ENCODE peak calls at places on chromosome 6, in nine cellular contexts. One of them, this sample, is unnamed.

GRCh38 chr6:43666181-43666920 is 21.2 kb downstream of the MRPS18A start:
- DNase-seq in endothelial cell of umbilical vein: no peak
- DNase-seq in HCT116: no peak
- DNase-seq in H9: no peak
- DNase-seq in OCI-LY7: no peak
- DNase-seq in PC-3: peak; percentile 3
- DNase-seq in GM23338: no peak
- DNase-seq in GM12878: no peak
- DNase-seq in fibroblast of lung: no peak
- DNase-seq in this sample: no peak

GRCh38 chr6:134908906-134909516 is 40.9 kb downstream of the ALDH8A1 start:
- DNase-seq in endothelial cell of umbilical vein: peak; percentile 68
- DNase-seq in HCT116: peak; percentile 64
- DNase-seq in H9: no peak
- DNase-seq in OCI-LY7: no peak
- DNase-seq in PC-3: peak; percentile 84
- DNase-seq in GM23338: no peak
- DNase-seq in GM12878: no peak
- DNase-seq in fibroblast of lung: peak; percentile 99
- DNase-seq in this sample: peak; percentile 62

GRCh38 chr6:22251331-22251730 is 45.5 kb downstream of the PRL start:
- DNase-seq in endothelial cell of umbilical vein: peak; percentile 18
- DNase-seq in HCT116: no peak
- DNase-seq in H9: no peak
- DNase-seq in OCI-LY7: no peak
- DNase-seq in PC-3: peak; percentile 87
- DNase-seq in GM23338: no peak
- DNase-seq in GM12878: no peak
- DNase-seq in fibroblast of lung: peak; percentile 78
- DNase-seq in this sample: peak; percentile 80

GRCh38 chr6:97702226-97702625 is 419.2 kb upstream of the MMS22L start:
- DNase-seq in endothelial cell of umbilical vein: no peak
- DNase-seq in HCT116: no peak
- DNase-seq in H9: no peak
- DNase-seq in OCI-LY7: no peak
- DNase-seq in PC-3: no peak
- DNase-seq in GM23338: no peak
- DNase-seq in GM12878: no peak
- DNase-seq in fibroblast of lung: no peak
- DNase-seq in this sample: no peak

GRCh38 chr6:20608371-20608770 is 74.1 kb downstream of the CDKAL1 start:
- DNase-seq in endothelial cell of umbilical vein: no peak
- DNase-seq in HCT116: no peak
- DNase-seq in H9: no peak
- DNase-seq in OCI-LY7: no peak
- DNase-seq in PC-3: no peak
- DNase-seq in GM23338: no peak
- DNase-seq in GM12878: no peak
- DNase-seq in fibroblast of lung: no peak
- DNase-seq in this sample: no peak

GRCh38 chr6:150940951-150941350 is 75.4 kb downstream of the MTHFD1L start:
- DNase-seq in endothelial cell of umbilical vein: peak; percentile 47
- DNase-seq in HCT116: no peak
- DNase-seq in H9: no peak
- DNase-seq in OCI-LY7: no peak
- DNase-seq in PC-3: no peak
- DNase-seq in GM23338: no peak
- DNase-seq in GM12878: no peak
- DNase-seq in fibroblast of lung: peak; percentile 11
- DNase-seq in this sample: no peak

GRCh38 chr6:167551634-167552630 is 227.0 kb downstream of the TTLL2 start:
- DNase-seq in endothelial cell of umbilical vein: no peak
- DNase-seq in HCT116: no peak
- DNase-seq in H9: no peak
- DNase-seq in OCI-LY7: no peak
- DNase-seq in PC-3: no peak
- DNase-seq in GM23338: no peak
- DNase-seq in GM12878: no peak
- DNase-seq in fibroblast of lung: no peak
- DNase-seq in this sample: no peak

GRCh38 chr6:84867521-84867920 is 103.1 kb upstream of the TBX18 start:
- DNase-seq in endothelial cell of umbilical vein: no peak
- DNase-seq in HCT116: no peak
- DNase-seq in H9: no peak
- DNase-seq in OCI-LY7: no peak
- DNase-seq in PC-3: peak; percentile 5
- DNase-seq in GM23338: no peak
- DNase-seq in GM12878: no peak
- DNase-seq in fibroblast of lung: no peak
- DNase-seq in this sample: no peak

GRCh38 chr6:61867635-61868034 is 418.4 kb downstream of the KHDRBS2 start:
- DNase-seq in endothelial cell of umbilical vein: no peak
- DNase-seq in HCT116: no peak
- DNase-seq in H9: no peak
- DNase-seq in OCI-LY7: no peak
- DNase-seq in PC-3: no peak
- DNase-seq in GM23338: no peak
- DNase-seq in GM12878: no peak
- DNase-seq in fibroblast of lung: no peak
- DNase-seq in this sample: no peak

GRCh38 chr6:111846511-111847409 is 26.5 kb downstream of the FYN start:
- DNase-seq in endothelial cell of umbilical vein: no peak
- DNase-seq in HCT116: no peak
- DNase-seq in H9: no peak
- DNase-seq in OCI-LY7: no peak
- DNase-seq in PC-3: no peak
- DNase-seq in GM23338: no peak
- DNase-seq in GM12878: no peak
- DNase-seq in fibroblast of lung: no peak
- DNase-seq in this sample: no peak

GRCh38 chr6:109292420-109292819 is 89.8 kb downstream of the CD164 start:
- DNase-seq in endothelial cell of umbilical vein: no peak
- DNase-seq in HCT116: no peak
- DNase-seq in H9: peak; percentile 34
- DNase-seq in OCI-LY7: no peak
- DNase-seq in PC-3: no peak
- DNase-seq in GM23338: no peak
- DNase-seq in GM12878: no peak
- DNase-seq in fibroblast of lung: no peak
- DNase-seq in this sample: no peak

GRCh38 chr6:16570946-16571345 is 190.3 kb downstream of the ATXN1 start:
- DNase-seq in endothelial cell of umbilical vein: no peak
- DNase-seq in HCT116: no peak
- DNase-seq in H9: no peak
- DNase-seq in OCI-LY7: no peak
- DNase-seq in PC-3: no peak
- DNase-seq in GM23338: no peak
- DNase-seq in GM12878: no peak
- DNase-seq in fibroblast of lung: no peak
- DNase-seq in this sample: no peak

GRCh38 chr6:85360794-85361642 is 88.9 kb upstream of the NT5E start:
- DNase-seq in endothelial cell of umbilical vein: peak; percentile 70
- DNase-seq in HCT116: peak; percentile 94
- DNase-seq in H9: no peak
- DNase-seq in OCI-LY7: no peak
- DNase-seq in PC-3: peak; percentile 91
- DNase-seq in GM23338: no peak
- DNase-seq in GM12878: no peak
- DNase-seq in fibroblast of lung: peak; percentile 98
- DNase-seq in this sample: peak; percentile 75

GRCh38 chr6:52284131-52284459 is 447 bp downstream of the MCM3 start:
- DNase-seq in endothelial cell of umbilical vein: no peak
- DNase-seq in HCT116: no peak
- DNase-seq in H9: peak; percentile 81
- DNase-seq in OCI-LY7: peak; percentile 71
- DNase-seq in PC-3: peak; percentile 47
- DNase-seq in GM23338: peak; percentile 93
- DNase-seq in GM12878: no peak
- DNase-seq in fibroblast of lung: peak; percentile 25
- DNase-seq in this sample: no peak

GRCh38 chr6:39610229-39610628 is 115.0 kb downstream of the KIF6 start:
- DNase-seq in endothelial cell of umbilical vein: no peak
- DNase-seq in HCT116: no peak
- DNase-seq in H9: no peak
- DNase-seq in OCI-LY7: no peak
- DNase-seq in PC-3: no peak
- DNase-seq in GM23338: peak; percentile 28
- DNase-seq in GM12878: no peak
- DNase-seq in fibroblast of lung: peak; percentile 12
- DNase-seq in this sample: no peak

DNA sequence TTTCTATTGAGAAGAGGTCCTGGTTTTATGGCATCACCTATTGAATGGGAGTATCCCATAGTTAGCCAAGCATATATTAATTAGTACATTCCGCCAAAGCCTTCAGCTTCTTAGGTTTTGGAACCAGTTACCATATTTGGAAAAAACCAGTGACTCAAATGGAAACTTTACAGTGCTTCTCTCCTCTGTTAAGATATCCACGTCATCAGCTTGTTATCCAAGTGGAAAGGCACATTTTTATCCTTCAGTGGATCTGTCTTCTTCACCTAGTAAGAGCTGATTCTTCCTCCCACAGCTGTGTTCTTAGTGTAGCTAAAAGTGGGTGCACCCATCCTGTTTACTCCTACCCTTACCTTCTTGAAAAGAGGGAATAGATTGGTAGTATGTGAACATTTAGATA is 34.5 kb downstream of the TPD52L1 start:
- DNase-seq in endothelial cell of umbilical vein: no peak
- DNase-seq in HCT116: no peak
- DNase-seq in H9: no peak
- DNase-seq in OCI-LY7: no peak
- DNase-seq in PC-3: no peak
- DNase-seq in GM23338: no peak
- DNase-seq in GM12878: no peak
- DNase-seq in fibroblast of lung: peak; percentile 97
- DNase-seq in this sample: no peak
- H3K4me2 ChIP-seq in endothelial cell of umbilical vein: no peak overlapping the region
- H3K4me2 ChIP-seq in HCT116: no peak overlapping the region
- H3K4me2 ChIP-seq in H9: no peak overlapping the region
- H3K4me2 ChIP-seq in OCI-LY7: no peak overlapping the region
- H3K4me2 ChIP-seq in PC-3: no peak overlapping the region
- H3K4me2 ChIP-seq in GM23338: no peak overlapping the region
- H3K4me2 ChIP-seq in GM12878: no peak overlapping the region
- H3K4me2 ChIP-seq in fibroblast of lung: no peak overlapping the region
- H3K4me2 ChIP-seq in this sample: no peak overlapping the region

DNA sequence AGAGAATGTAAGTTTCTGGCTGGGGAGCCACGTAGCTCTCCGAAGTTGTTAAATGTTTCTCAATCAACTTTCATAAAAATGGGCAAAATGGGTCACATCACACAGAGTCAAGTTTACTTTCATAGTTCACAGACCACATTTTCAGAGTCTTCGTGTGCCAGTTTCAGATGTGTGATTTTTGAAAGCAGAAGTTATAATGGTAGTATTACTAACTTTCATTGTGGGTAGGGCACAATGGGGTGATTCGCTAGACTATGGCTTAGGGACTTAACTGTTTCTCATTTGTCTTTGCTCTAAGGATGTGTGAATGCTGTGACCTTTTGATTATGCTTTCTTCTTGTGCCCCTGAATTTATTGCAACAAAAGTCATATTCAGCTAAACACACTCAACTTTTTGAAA is 109.0 kb upstream of the SUPT3H start:
- DNase-seq in endothelial cell of umbilical vein: no peak
- DNase-seq in HCT116: no peak
- DNase-seq in H9: no peak
- DNase-seq in OCI-LY7: no peak
- DNase-seq in PC-3: no peak
- DNase-seq in GM23338: no peak
- DNase-seq in GM12878: peak; percentile 9
- DNase-seq in fibroblast of lung: no peak
- DNase-seq in this sample: no peak
- H3K79me2 ChIP-seq in endothelial cell of umbilical vein: no peaks in the 10 kb centered on the region
- H3K79me2 ChIP-seq in HCT116: no peaks in the 10 kb centered on the region
- H3K79me2 ChIP-seq in H9: no peaks in the 10 kb centered on the region
- H3K79me2 ChIP-seq in OCI-LY7: no peaks in the 10 kb centered on the region
- H3K79me2 ChIP-seq in PC-3: no peaks in the 10 kb centered on the region
- H3K79me2 ChIP-seq in GM23338: no peaks in the 10 kb centered on the region
- H3K79me2 ChIP-seq in GM12878: no peaks in the 10 kb centered on the region
- H3K79me2 ChIP-seq in fibroblast of lung: peaks cover 6% of the 10 kb centered on the region
- H3K79me2 ChIP-seq in this sample: no peaks in the 10 kb centered on the region

GRCh38 chr6:159772196-159772595 is 10.4 kb downstream of the ACAT2 start:
- DNase-seq in endothelial cell of umbilical vein: no peak
- DNase-seq in HCT116: no peak
- DNase-seq in H9: no peak
- DNase-seq in OCI-LY7: no peak
- DNase-seq in PC-3: no peak
- DNase-seq in GM23338: no peak
- DNase-seq in GM12878: no peak
- DNase-seq in fibroblast of lung: no peak
- DNase-seq in this sample: no peak
- H3K4me2 ChIP-seq in endothelial cell of umbilical vein: no peak overlapping the region
- H3K4me2 ChIP-seq in HCT116: no peak overlapping the region
- H3K4me2 ChIP-seq in H9: no peak overlapping the region
- H3K4me2 ChIP-seq in OCI-LY7: no peak overlapping the region
- H3K4me2 ChIP-seq in PC-3: no peak overlapping the region
- H3K4me2 ChIP-seq in GM23338: no peak overlapping the region
- H3K4me2 ChIP-seq in GM12878: no peak overlapping the region
- H3K4me2 ChIP-seq in fibroblast of lung: no peak overlapping the region
- H3K4me2 ChIP-seq in this sample: no peak overlapping the region

DNA sequence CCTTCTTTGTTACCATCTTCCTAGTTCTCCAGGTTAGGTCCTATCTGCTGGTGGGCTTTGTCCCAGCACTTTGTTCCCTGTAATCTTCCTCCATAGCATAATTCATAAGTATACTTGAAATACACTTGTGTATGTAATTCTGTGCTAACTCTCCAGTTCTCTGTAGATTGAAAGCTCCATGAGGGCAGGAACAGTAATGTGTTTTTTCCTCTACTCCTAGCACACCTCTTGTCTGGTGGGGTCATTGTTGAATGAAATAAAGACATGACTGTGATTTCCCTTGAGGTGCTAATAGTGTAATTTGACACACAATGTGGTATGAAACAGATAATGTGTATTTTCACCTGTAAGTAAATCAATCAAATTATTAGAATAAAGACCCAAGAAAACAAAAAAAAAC is 30.0 kb downstream of the MAP3K4 start:
- DNase-seq in endothelial cell of umbilical vein: no peak
- DNase-seq in HCT116: no peak
- DNase-seq in H9: no peak
- DNase-seq in OCI-LY7: no peak
- DNase-seq in PC-3: no peak
- DNase-seq in GM23338: no peak
- DNase-seq in GM12878: no peak
- DNase-seq in fibroblast of lung: no peak
- DNase-seq in this sample: no peak
- H3K79me2 ChIP-seq in endothelial cell of umbilical vein: peaks cover 40% of the 10 kb centered on the region
- H3K79me2 ChIP-seq in HCT116: peaks cover 76% of the 10 kb centered on the region
- H3K79me2 ChIP-seq in H9: peaks cover 2% of the 10 kb centered on the region
- H3K79me2 ChIP-seq in OCI-LY7: peaks cover 4% of the 10 kb centered on the region
- H3K79me2 ChIP-seq in PC-3: peaks cover 92% of the 10 kb centered on the region
- H3K79me2 ChIP-seq in GM23338: peaks cover 95% of the 10 kb centered on the region
- H3K79me2 ChIP-seq in GM12878: peaks cover 18% of the 10 kb centered on the region
- H3K79me2 ChIP-seq in fibroblast of lung: peaks cover 5% of the 10 kb centered on the region
- H3K79me2 ChIP-seq in this sample: no peaks in the 10 kb centered on the region

DNA sequence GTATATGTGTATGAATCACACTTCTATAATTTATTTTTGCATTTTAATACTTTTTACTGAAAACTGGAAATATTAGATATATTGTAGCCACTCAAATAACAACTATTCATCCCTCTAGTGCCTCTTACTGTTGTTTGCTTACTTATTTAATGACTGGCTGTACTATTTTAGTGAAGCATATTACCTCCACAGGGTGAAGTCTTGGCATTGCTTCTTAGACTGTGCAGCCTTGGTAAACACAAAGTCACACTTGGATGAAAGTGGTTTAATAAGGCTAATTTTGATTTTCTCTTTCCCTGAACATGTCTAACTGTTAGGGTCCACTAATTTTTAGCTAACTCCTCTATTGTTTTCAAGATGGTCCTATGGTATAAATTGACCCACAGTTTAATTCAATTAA is 1043.2 kb upstream of the ADGRB3 start:
- DNase-seq in endothelial cell of umbilical vein: no peak
- DNase-seq in HCT116: no peak
- DNase-seq in H9: no peak
- DNase-seq in OCI-LY7: no peak
- DNase-seq in PC-3: no peak
- DNase-seq in GM23338: no peak
- DNase-seq in GM12878: no peak
- DNase-seq in fibroblast of lung: no peak
- DNase-seq in this sample: no peak
- H3K4me2 ChIP-seq in endothelial cell of umbilical vein: no peak overlapping the region
- H3K4me2 ChIP-seq in HCT116: no peak overlapping the region
- H3K4me2 ChIP-seq in H9: no peak overlapping the region
- H3K4me2 ChIP-seq in OCI-LY7: no peak overlapping the region
- H3K4me2 ChIP-seq in PC-3: no peak overlapping the region
- H3K4me2 ChIP-seq in GM23338: no peak overlapping the region
- H3K4me2 ChIP-seq in GM12878: no peak overlapping the region
- H3K4me2 ChIP-seq in fibroblast of lung: no peak overlapping the region
- H3K4me2 ChIP-seq in this sample: no peak overlapping the region